ENCODE peak calls at places on chromosomes 11 and 22, in seven cellular contexts. One of them, this sample, is unnamed. For H3K4me1, the result is how much of the 10 kb centered on the place peaks cover.

GRCh38 chr22:46777609-46777970 is 15.1 kb downstream of the TBC1D22A start:
- DNase-seq in left ventricle myocardium inferior: peak
- DNase-seq in pancreas: no peak
- DNase-seq in PC-3: no peak
- DNase-seq in CD4-positive, CD25-positive, alpha-beta regulatory T cell: no peak
- DNase-seq in testis: no peak
- DNase-seq in aorta: peak
- DNase-seq in this sample: peak

GRCh38 chr11:65434057-65434666 is 11.6 kb downstream of the NEAT1 start:
- DNase-seq in left ventricle myocardium inferior: no peak
- DNase-seq in pancreas: no peak
- DNase-seq in PC-3: no peak
- DNase-seq in CD4-positive, CD25-positive, alpha-beta regulatory T cell: no peak
- DNase-seq in testis: peak
- DNase-seq in aorta: no peak
- DNase-seq in this sample: no peak

GRCh38 chr22:17633217-17633997 is 4.9 kb upstream of the ATP6V1E1 start:
- DNase-seq in left ventricle myocardium inferior: no peak
- DNase-seq in pancreas: no peak
- DNase-seq in PC-3: peak
- DNase-seq in CD4-positive, CD25-positive, alpha-beta regulatory T cell: no peak
- DNase-seq in testis: no peak
- DNase-seq in aorta: no peak
- DNase-seq in this sample: no peak

GRCh38 chr11:129733981-129734380 is 81.7 kb upstream of the TMEM45B start:
- DNase-seq in left ventricle myocardium inferior: no peak
- DNase-seq in pancreas: no peak
- DNase-seq in PC-3: no peak
- DNase-seq in CD4-positive, CD25-positive, alpha-beta regulatory T cell: no peak
- DNase-seq in testis: no peak
- DNase-seq in aorta: no peak
- DNase-seq in this sample: no peak

GRCh38 chr11:65498042-65498726 is 661 bp upstream of the MALAT1 start:
- DNase-seq in left ventricle myocardium inferior: no peak
- DNase-seq in pancreas: no peak
- DNase-seq in PC-3: peak
- DNase-seq in CD4-positive, CD25-positive, alpha-beta regulatory T cell: no peak
- DNase-seq in testis: peak
- DNase-seq in aorta: peak
- DNase-seq in this sample: no peak

GRCh38 chr11:123111465-123111864 is 49.5 kb upstream of the HSPA8 start:
- DNase-seq in left ventricle myocardium inferior: no peak
- DNase-seq in pancreas: no peak
- DNase-seq in PC-3: peak
- DNase-seq in CD4-positive, CD25-positive, alpha-beta regulatory T cell: peak
- DNase-seq in testis: no peak
- DNase-seq in aorta: no peak
- DNase-seq in this sample: no peak

GRCh38 chr11:10072142-10072541 is 221.9 kb downstream of the SBF2 start:
- DNase-seq in left ventricle myocardium inferior: no peak
- DNase-seq in pancreas: no peak
- DNase-seq in PC-3: no peak
- DNase-seq in CD4-positive, CD25-positive, alpha-beta regulatory T cell: no peak
- DNase-seq in testis: no peak
- DNase-seq in aorta: no peak
- DNase-seq in this sample: no peak

GRCh38 chr11:31913985-31914384 is 102.9 kb upstream of the PAX6 start:
- DNase-seq in left ventricle myocardium inferior: no peak
- DNase-seq in pancreas: no peak
- DNase-seq in PC-3: no peak
- DNase-seq in CD4-positive, CD25-positive, alpha-beta regulatory T cell: no peak
- DNase-seq in testis: no peak
- DNase-seq in aorta: no peak
- DNase-seq in this sample: no peak

GRCh38 chr11:106399075-106399500 is 321.6 kb downstream of the AASDHPPT start:
- DNase-seq in left ventricle myocardium inferior: no peak
- DNase-seq in pancreas: no peak
- DNase-seq in PC-3: peak
- DNase-seq in CD4-positive, CD25-positive, alpha-beta regulatory T cell: no peak
- DNase-seq in testis: peak
- DNase-seq in aorta: peak
- DNase-seq in this sample: no peak

GRCh38 chr11:77287615-77288273 is 13.7 kb downstream of the GDPD4 start:
- DNase-seq in left ventricle myocardium inferior: no peak
- DNase-seq in pancreas: no peak
- DNase-seq in PC-3: peak
- DNase-seq in CD4-positive, CD25-positive, alpha-beta regulatory T cell: no peak
- DNase-seq in testis: no peak
- DNase-seq in aorta: no peak
- DNase-seq in this sample: no peak

GRCh38 chr22:50040717-50041116 is 17.4 kb downstream of the TTLL8 start:
- DNase-seq in left ventricle myocardium inferior: no peak
- DNase-seq in pancreas: no peak
- DNase-seq in PC-3: no peak
- DNase-seq in CD4-positive, CD25-positive, alpha-beta regulatory T cell: no peak
- DNase-seq in testis: no peak
- DNase-seq in aorta: peak
- DNase-seq in this sample: no peak

GRCh38 chr11:1327064-1327460 is 17.6 kb upstream of the TOLLIP start:
- DNase-seq in left ventricle myocardium inferior: no peak
- DNase-seq in pancreas: no peak
- DNase-seq in PC-3: no peak
- DNase-seq in CD4-positive, CD25-positive, alpha-beta regulatory T cell: no peak
- DNase-seq in testis: no peak
- DNase-seq in aorta: no peak
- DNase-seq in this sample: no peak

GRCh38 chr11:132312161-132312560 is 941.7 kb downstream of the NTM start:
- DNase-seq in left ventricle myocardium inferior: no peak
- DNase-seq in pancreas: no peak
- DNase-seq in PC-3: peak
- DNase-seq in CD4-positive, CD25-positive, alpha-beta regulatory T cell: no peak
- DNase-seq in testis: no peak
- DNase-seq in aorta: no peak
- DNase-seq in this sample: no peak

GRCh38 chr11:44726278-44727113 is at the start of gene TSPAN18:
- DNase-seq in left ventricle myocardium inferior: peak
- DNase-seq in pancreas: no peak
- DNase-seq in PC-3: no peak
- DNase-seq in CD4-positive, CD25-positive, alpha-beta regulatory T cell: peak
- DNase-seq in testis: no peak
- DNase-seq in aorta: peak
- DNase-seq in this sample: peak

GRCh38 chr11:44319170-44319551 is 9.2 kb upstream of the ALX4 start:
- DNase-seq in left ventricle myocardium inferior: no peak
- DNase-seq in pancreas: no peak
- DNase-seq in PC-3: no peak
- DNase-seq in CD4-positive, CD25-positive, alpha-beta regulatory T cell: no peak
- DNase-seq in testis: no peak
- DNase-seq in aorta: no peak
- DNase-seq in this sample: no peak

GRCh38 chr11:75450826-75451783 is 18.1 kb upstream of the KLHL35 start:
- DNase-seq in left ventricle myocardium inferior: no peak
- DNase-seq in pancreas: no peak
- DNase-seq in PC-3: peak
- DNase-seq in CD4-positive, CD25-positive, alpha-beta regulatory T cell: peak
- DNase-seq in testis: peak
- DNase-seq in aorta: no peak
- DNase-seq in this sample: peak

GRCh38 chr11:77115181-77115611 is 12.6 kb downstream of the OMP start:
- DNase-seq in left ventricle myocardium inferior: no peak
- DNase-seq in pancreas: no peak
- DNase-seq in PC-3: peak
- DNase-seq in CD4-positive, CD25-positive, alpha-beta regulatory T cell: no peak
- DNase-seq in testis: no peak
- DNase-seq in aorta: no peak
- DNase-seq in this sample: no peak

GRCh38 chr11:304915-305833 is 2.4 kb upstream of the IFITM2 start:
- DNase-seq in left ventricle myocardium inferior: peak
- DNase-seq in pancreas: no peak
- DNase-seq in PC-3: peak
- DNase-seq in CD4-positive, CD25-positive, alpha-beta regulatory T cell: peak
- DNase-seq in testis: peak
- DNase-seq in aorta: no peak
- DNase-seq in this sample: no peak

GRCh38 chr11:116471608-116472007 is 301.2 kb downstream of the BUD13 start:
- DNase-seq in left ventricle myocardium inferior: no peak
- DNase-seq in pancreas: no peak
- DNase-seq in PC-3: no peak
- DNase-seq in CD4-positive, CD25-positive, alpha-beta regulatory T cell: no peak
- DNase-seq in testis: no peak
- DNase-seq in aorta: no peak
- DNase-seq in this sample: no peak

GRCh38 chr22:29692327-29692640 is 27.5 kb upstream of the CABP7 start:
- DNase-seq in left ventricle myocardium inferior: no peak
- DNase-seq in pancreas: no peak
- DNase-seq in PC-3: no peak
- DNase-seq in CD4-positive, CD25-positive, alpha-beta regulatory T cell: no peak
- DNase-seq in testis: no peak
- DNase-seq in aorta: no peak
- DNase-seq in this sample: no peak

GRCh38 chr11:62062223-62062861 is 61.5 kb upstream of the INCENP start:
- DNase-seq in left ventricle myocardium inferior: no peak
- DNase-seq in pancreas: no peak
- DNase-seq in PC-3: no peak
- DNase-seq in CD4-positive, CD25-positive, alpha-beta regulatory T cell: no peak
- DNase-seq in testis: no peak
- DNase-seq in aorta: no peak
- DNase-seq in this sample: no peak

GRCh38 chr11:267491-267994 is 10.7 kb upstream of the NLRP6 start:
- DNase-seq in left ventricle myocardium inferior: peak
- DNase-seq in pancreas: no peak
- DNase-seq in PC-3: peak
- DNase-seq in CD4-positive, CD25-positive, alpha-beta regulatory T cell: peak
- DNase-seq in testis: no peak
- DNase-seq in aorta: no peak
- DNase-seq in this sample: no peak

GRCh38 chr11:9399466-9399865 is 15.0 kb downstream of the IPO7 start:
- DNase-seq in left ventricle myocardium inferior: no peak
- DNase-seq in pancreas: no peak
- DNase-seq in PC-3: no peak
- DNase-seq in CD4-positive, CD25-positive, alpha-beta regulatory T cell: no peak
- DNase-seq in testis: no peak
- DNase-seq in aorta: no peak
- DNase-seq in this sample: no peak

GRCh38 chr11:33868646-33869461 is 23.0 kb downstream of the LMO2 start:
- DNase-seq in left ventricle myocardium inferior: no peak
- DNase-seq in pancreas: no peak
- DNase-seq in PC-3: no peak
- DNase-seq in CD4-positive, CD25-positive, alpha-beta regulatory T cell: no peak
- DNase-seq in testis: peak
- DNase-seq in aorta: no peak
- DNase-seq in this sample: no peak

GRCh38 chr22:45336971-45337431 is 27.3 kb downstream of the FAM118A start:
- DNase-seq in left ventricle myocardium inferior: peak
- DNase-seq in pancreas: peak
- DNase-seq in PC-3: no peak
- DNase-seq in CD4-positive, CD25-positive, alpha-beta regulatory T cell: peak
- DNase-seq in testis: peak
- DNase-seq in aorta: peak
- DNase-seq in this sample: no peak

DNA sequence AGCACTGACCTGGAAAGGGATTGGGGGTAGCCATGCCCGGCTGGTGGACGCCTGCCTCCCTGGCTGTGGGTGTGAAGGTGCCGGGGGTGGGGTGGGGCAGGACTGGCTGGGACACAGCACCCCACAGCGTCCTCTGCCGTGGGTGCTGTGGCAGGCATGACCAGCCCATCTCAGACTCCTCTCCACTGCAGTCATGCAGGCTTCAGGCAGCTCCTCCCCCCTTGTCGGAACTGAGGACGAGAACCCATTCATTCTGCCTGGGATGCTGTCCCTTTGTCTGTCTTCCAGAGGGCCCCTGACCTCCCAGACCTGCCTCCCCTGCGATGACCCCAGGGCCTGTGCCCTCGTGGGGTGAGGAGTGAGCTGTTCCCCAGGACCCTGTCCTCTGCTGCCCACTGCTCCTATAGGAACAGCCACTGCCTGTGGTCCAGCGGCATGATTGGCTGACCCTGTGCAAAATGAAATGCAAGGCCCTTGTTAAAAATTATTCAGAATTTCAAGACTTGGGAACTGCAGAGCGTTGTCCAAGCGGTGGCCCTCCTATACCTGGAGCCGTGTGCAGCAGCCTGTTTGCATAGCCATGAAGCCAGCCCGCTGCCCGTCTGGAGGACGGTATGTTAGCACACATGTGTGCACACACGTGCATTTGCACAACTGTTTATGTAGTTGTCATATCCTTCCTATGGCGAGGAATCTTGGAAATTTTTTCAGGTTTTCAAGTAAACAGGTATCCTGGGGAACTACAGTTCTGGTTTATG is 1122.3 kb downstream of the BRD1 start:
- DNase-seq in left ventricle myocardium inferior: peak
- DNase-seq in pancreas: no peak
- DNase-seq in PC-3: no peak
- DNase-seq in CD4-positive, CD25-positive, alpha-beta regulatory T cell: no peak
- DNase-seq in testis: no peak
- DNase-seq in aorta: peak
- DNase-seq in this sample: no peak
- H3K4me1 ChIP-seq in left ventricle myocardium inferior: under half
- H3K4me1 ChIP-seq in pancreas: under half
- H3K4me1 ChIP-seq in PC-3: under half
- H3K4me1 ChIP-seq in CD4-positive, CD25-positive, alpha-beta regulatory T cell: under half
- H3K4me1 ChIP-seq in testis: under half
- H3K4me1 ChIP-seq in aorta: under half
- H3K4me1 ChIP-seq in this sample: under half

GRCh38 chr11:67349036-67349435 is 4.3 kb downstream of the POLD4 start:
- DNase-seq in left ventricle myocardium inferior: no peak
- DNase-seq in pancreas: no peak
- DNase-seq in PC-3: no peak
- DNase-seq in CD4-positive, CD25-positive, alpha-beta regulatory T cell: no peak
- DNase-seq in testis: no peak
- DNase-seq in aorta: no peak
- DNase-seq in this sample: no peak
- H3K4me1 ChIP-seq in left ventricle myocardium inferior: under half
- H3K4me1 ChIP-seq in pancreas: under half
- H3K4me1 ChIP-seq in PC-3: half or more
- H3K4me1 ChIP-seq in CD4-positive, CD25-positive, alpha-beta regulatory T cell: half or more
- H3K4me1 ChIP-seq in testis: under half
- H3K4me1 ChIP-seq in aorta: under half
- H3K4me1 ChIP-seq in this sample: under half

GRCh38 chr11:11983427-11983826 is 25.0 kb downstream of the DKK3 start:
- DNase-seq in left ventricle myocardium inferior: no peak
- DNase-seq in pancreas: no peak
- DNase-seq in PC-3: no peak
- DNase-seq in CD4-positive, CD25-positive, alpha-beta regulatory T cell: no peak
- DNase-seq in testis: no peak
- DNase-seq in aorta: no peak
- DNase-seq in this sample: no peak
- H3K4me1 ChIP-seq in left ventricle myocardium inferior: half or more
- H3K4me1 ChIP-seq in pancreas: under half
- H3K4me1 ChIP-seq in PC-3: half or more
- H3K4me1 ChIP-seq in CD4-positive, CD25-positive, alpha-beta regulatory T cell: under half
- H3K4me1 ChIP-seq in testis: under half
- H3K4me1 ChIP-seq in aorta: under half
- H3K4me1 ChIP-seq in this sample: under half

DNA sequence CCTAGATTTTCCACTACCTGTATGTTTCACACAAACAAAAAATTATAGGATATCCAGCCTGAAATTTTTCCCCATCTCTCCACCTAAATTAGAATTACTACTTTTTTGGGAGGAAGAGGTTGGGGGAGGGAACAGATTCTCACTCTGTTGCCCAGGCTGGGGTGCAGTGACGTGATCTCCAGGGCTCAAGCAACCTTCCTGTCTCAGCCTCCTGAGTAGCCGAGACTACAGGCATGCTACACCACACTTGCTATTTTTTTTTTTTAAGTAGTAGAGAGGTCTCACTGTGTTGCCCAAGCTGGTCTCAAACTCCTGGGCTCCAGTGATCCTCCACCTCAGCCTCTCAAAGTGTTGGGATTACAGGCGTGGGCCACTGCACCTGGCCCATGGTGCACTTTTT is 9.5 kb downstream of the JAML start:
- DNase-seq in left ventricle myocardium inferior: no peak
- DNase-seq in pancreas: no peak
- DNase-seq in PC-3: no peak
- DNase-seq in CD4-positive, CD25-positive, alpha-beta regulatory T cell: no peak
- DNase-seq in testis: no peak
- DNase-seq in aorta: no peak
- DNase-seq in this sample: no peak
- H3K4me1 ChIP-seq in left ventricle myocardium inferior: under half
- H3K4me1 ChIP-seq in pancreas: under half
- H3K4me1 ChIP-seq in PC-3: under half
- H3K4me1 ChIP-seq in CD4-positive, CD25-positive, alpha-beta regulatory T cell: half or more
- H3K4me1 ChIP-seq in testis: under half
- H3K4me1 ChIP-seq in aorta: under half
- H3K4me1 ChIP-seq in this sample: under half

This sample was measured in BE2C.